ENCODE peak calls at places on chromosome 1, in four cellular contexts. K, J, G and S are unnamed samples.

GRCh38 chr1:236465959-236466303 is 57.9 kb upstream of the LGALS8 start:
- DNase-seq in J (no peak), G (no peak), K (no peak), S (no peak)

GRCh38 chr1:37958690-37959089 is 11.8 kb upstream of the INPP5B start:
- DNase-seq in K (no peak), J (peak), G (no peak), S (no peak)

GRCh38 chr1:227779021-227779441 is 36.4 kb upstream of the PRSS38 start:
- DNase-seq in G (no peak), J (no peak), K (peak), S (no peak)

GRCh38 chr1:152227310-152227928 is 3.4 kb upstream of the HRNR start:
- DNase-seq in G (no peak), K (no peak), J (peak), S (peak)

GRCh38 chr1:55575571-55576279 is 360.6 kb upstream of the USP24 start:
- DNase-seq in J (no peak), K (no peak), G (no peak), S (no peak)

GRCh38 chr1:173475564-173476196 is 1.5 kb upstream of the PRDX6 start:
- DNase-seq in J (peak), G (peak), K (no peak), S (no peak)

GRCh38 chr1:234515411-234515810 is 36.4 kb upstream of the TARBP1 start:
- DNase-seq in J (peak), G (no peak), K (peak), S (no peak)

GRCh38 chr1:17397910-17398700 is 26.1 kb downstream of the PADI6 start:
- DNase-seq in G (no peak), K (no peak), J (no peak), S (no peak)

GRCh38 chr1:28761189-28761588 is 24.4 kb downstream of the YTHDF2 start:
- DNase-seq in G (no peak), J (no peak), K (peak), S (no peak)